ENCODE peak calls at places on chromosome 14, in nine cellular contexts. Q is anterior cingulate cortex; T is M059J; F is nephron progenitor cell; Y is T-helper 1 cell; O is stimulated activated CD4-positive, alpha-beta T cell treated with anti-CD3 and anti-CD28 coated beads, Interleukin-4, amount 100 ng/mL, for 48 hours; S is cardiac muscle cell; H is RPMI8226; L is IMR-90. D is an unnamed sample.

GRCh38 chr14:63435838-63436237 is 107.3 kb downstream of the PPP2R5E start:
- DNase-seq in O (no peak), T (peak; percentile 52), H (no peak), L (peak; percentile 92), Y (no peak), F (no peak), S (peak; percentile 60), Q (no peak), D (peak; percentile 59)

GRCh38 chr14:60665178-60665555 is 15.9 kb upstream of the SIX1 start:
- DNase-seq in T (no peak), Y (no peak), S (no peak), L (no peak), H (no peak), Q (no peak), O (no peak), F (no peak), D (no peak)

GRCh38 chr14:91284146-91284790 is 39.8 kb upstream of the GPR68 start:
- DNase-seq in F (no peak), T (peak; percentile 80), S (peak; percentile 82), O (no peak), L (peak; percentile 71), Q (no peak), H (no peak), Y (no peak), D (peak; percentile 25)

GRCh38 chr14:23612802-23613201 is 23.4 kb upstream of the DHRS2 start:
- DNase-seq in H (no peak), F (no peak), Q (no peak), Y (no peak), T (no peak), S (no peak), L (no peak), O (no peak), D (no peak)

GRCh38 chr14:34436118-34436905 is 25.7 kb downstream of the SPTSSA start:
- DNase-seq in F (no peak), H (no peak), O (no peak), S (peak; percentile 66), T (peak; percentile 57), Y (no peak), Q (no peak), L (peak; percentile 87), D (peak; percentile 66)

GRCh38 chr14:49970474-49971147 is 77.7 kb downstream of the ARF6 start:
- DNase-seq in Q (no peak), L (peak; percentile 49), T (no peak), Y (no peak), F (no peak), S (peak; percentile 94), O (no peak), H (peak; percentile 85), D (peak; percentile 36)

GRCh38 chr14:23537351-23538048 is 14.1 kb downstream of the ZFHX2 start:
- DNase-seq in Q (no peak), Y (no peak), H (no peak), L (peak; percentile 30), S (no peak), T (peak; percentile 20), F (no peak), O (no peak), D (no peak)

GRCh38 chr14:35224615-35225014 is 67.6 kb upstream of the PSMA6 start:
- DNase-seq in Y (no peak), L (no peak), O (no peak), S (no peak), Q (no peak), F (no peak), H (no peak), T (no peak), D (no peak)

GRCh38 chr14:88005050-88005481 is at the start of gene GPR65:
- DNase-seq in F (no peak), L (no peak), S (peak; percentile 61), O (peak; percentile 15), H (no peak), Q (no peak), Y (no peak), T (no peak), D (no peak)

GRCh38 chr14:59771577-59771976 is 99.0 kb downstream of the RTN1 start:
- DNase-seq in O (no peak), Q (no peak), L (peak; percentile 8), Y (no peak), S (peak; percentile 84), F (no peak), H (no peak), T (no peak), D (no peak)

GRCh38 chr14:24734917-24735500 is 101.0 kb upstream of the GZMB start:
- DNase-seq in H (peak; percentile 44), S (peak; percentile 82), F (peak; percentile 54), L (peak; percentile 69), Y (no peak), T (peak; percentile 25), O (peak; percentile 2), Q (no peak), D (peak; percentile 35)

GRCh38 chr14:38316922-38317321 is 61.0 kb upstream of the CLEC14A start:
- DNase-seq in O (no peak), T (no peak), L (no peak), F (no peak), Q (no peak), S (no peak), H (no peak), Y (no peak), D (no peak)

GRCh38 chr14:60757617-60758016 is 23.1 kb downstream of the MNAT1 start:
- DNase-seq in Y (no peak), L (peak; percentile 74), T (peak; percentile 67), S (peak; percentile 42), F (no peak), Q (no peak), O (no peak), H (no peak), D (peak; percentile 60)

GRCh38 chr14:53217283-53217994 is 64.3 kb upstream of the DDHD1 start:
- DNase-seq in T (peak; percentile 63), S (peak; percentile 74), Y (peak; percentile 46), Q (no peak), O (peak; percentile 79), L (peak; percentile 33), H (peak; percentile 58), F (peak; percentile 86), D (no peak)

GRCh38 chr14:102094101-102094500 is 7.3 kb upstream of the HSP90AA1 start:
- DNase-seq in Y (no peak), O (no peak), S (peak; percentile 50), Q (no peak), L (no peak), F (no peak), H (no peak), T (no peak), D (no peak)

GRCh38 chr14:87966816-87967215 is 26.2 kb downstream of the GALC start:
- DNase-seq in O (no peak), Y (no peak), T (peak; percentile 27), Q (no peak), S (no peak), H (no peak), F (no peak), L (peak; percentile 38), D (no peak)

GRCh38 chr14:51652168-51653095 is 722 bp downstream of the FRMD6 start:
- DNase-seq in Q (peak; percentile 51), H (peak; percentile 2), Y (peak; percentile 13), T (peak; percentile 33), L (no peak), O (peak; percentile 12), S (no peak), F (no peak), D (no peak)

GRCh38 chr14:52950898-52951729 is at the start of gene FERMT2:
- DNase-seq in S (peak; percentile 95), Y (no peak), L (peak; percentile 82), Q (peak; percentile 85), T (peak; percentile 85), F (peak; percentile 94), H (no peak), O (no peak), D (peak; percentile 62)

GRCh38 chr14:21204167-21205025 is 48.5 kb upstream of the OR5AU1 start:
- DNase-seq in O (no peak), S (no peak), L (no peak), H (no peak), T (no peak), Y (no peak), F (no peak), Q (no peak), D (no peak)

GRCh38 chr14:88588081-88588480 is 25.2 kb downstream of the ZC3H14 start:
- DNase-seq in Y (no peak), O (no peak), H (no peak), Q (no peak), L (no peak), T (no peak), S (no peak), F (no peak), D (no peak)

D was measured in skeletal muscle cell.